ENCODE peak calls at places on chromosomes 2 and 18, in ten cellular contexts. One of them, this sample, is unnamed.
A peak's percentile ranks its signal among the peaks of the same experiment; 100 is the strongest.

GRCh38 chr2:33665039-33665438 is 65.9 kb upstream of the FAM98A start:
- DNase-seq in left ventricle myocardium inferior: no peak
- DNase-seq in CD8-positive, alpha-beta T cell: no peak
- DNase-seq in fibroblast of lung: no peak
- DNase-seq in lower lobe of right lung: no peak
- DNase-seq in neuronal stem cell: no peak
- DNase-seq in uterus: no peak
- DNase-seq in PC-3: no peak
- DNase-seq in tibial artery: no peak
- DNase-seq in right cardiac atrium: no peak
- DNase-seq in this sample: no peak

GRCh38 chr2:2571301-2572198 is 240.5 kb upstream of the MYT1L start:
- DNase-seq in tibial artery: peak; percentile 53
- DNase-seq in lower lobe of right lung: no peak
- DNase-seq in CD8-positive, alpha-beta T cell: no peak
- DNase-seq in fibroblast of lung: no peak
- DNase-seq in right cardiac atrium: no peak
- DNase-seq in uterus: no peak
- DNase-seq in left ventricle myocardium inferior: no peak
- DNase-seq in neuronal stem cell: no peak
- DNase-seq in PC-3: no peak
- DNase-seq in this sample: peak; percentile 26

GRCh38 chr2:231227309-231228162 is 29.1 kb downstream of the ARMC9 start:
- DNase-seq in lower lobe of right lung: no peak
- DNase-seq in fibroblast of lung: peak; percentile 66
- DNase-seq in neuronal stem cell: peak; percentile 55
- DNase-seq in left ventricle myocardium inferior: no peak
- DNase-seq in uterus: peak; percentile 49
- DNase-seq in right cardiac atrium: peak; percentile 70
- DNase-seq in PC-3: peak; percentile 84
- DNase-seq in CD8-positive, alpha-beta T cell: peak; percentile 10
- DNase-seq in tibial artery: peak; percentile 73
- DNase-seq in this sample: peak; percentile 84

GRCh38 chr2:218400167-218400929 is 680 bp downstream of the CTDSP1 start:
- DNase-seq in PC-3: no peak
- DNase-seq in uterus: peak; percentile 64
- DNase-seq in fibroblast of lung: peak; percentile 12
- DNase-seq in left ventricle myocardium inferior: peak; percentile 54
- DNase-seq in neuronal stem cell: peak; percentile 30
- DNase-seq in tibial artery: peak; percentile 80
- DNase-seq in right cardiac atrium: peak; percentile 86
- DNase-seq in lower lobe of right lung: peak; percentile 76
- DNase-seq in CD8-positive, alpha-beta T cell: no peak
- DNase-seq in this sample: peak; percentile 44

GRCh38 chr2:112958428-112959108 is 19.2 kb upstream of the IL36G start:
- DNase-seq in fibroblast of lung: peak; percentile 32
- DNase-seq in PC-3: peak; percentile 69
- DNase-seq in lower lobe of right lung: no peak
- DNase-seq in tibial artery: no peak
- DNase-seq in uterus: no peak
- DNase-seq in left ventricle myocardium inferior: no peak
- DNase-seq in right cardiac atrium: no peak
- DNase-seq in CD8-positive, alpha-beta T cell: no peak
- DNase-seq in neuronal stem cell: peak; percentile 37
- DNase-seq in this sample: peak; percentile 58

GRCh38 chr2:27407798-27408491 is 1.4 kb downstream of the PPM1G start:
- DNase-seq in tibial artery: no peak
- DNase-seq in PC-3: peak; percentile 72
- DNase-seq in right cardiac atrium: no peak
- DNase-seq in left ventricle myocardium inferior: no peak
- DNase-seq in fibroblast of lung: peak; percentile 46
- DNase-seq in CD8-positive, alpha-beta T cell: no peak
- DNase-seq in neuronal stem cell: peak; percentile 46
- DNase-seq in uterus: no peak
- DNase-seq in lower lobe of right lung: no peak
- DNase-seq in this sample: peak; percentile 78

GRCh38 chr18:3821524-3821923 is 371.6 kb downstream of the TGIF1 start:
- DNase-seq in lower lobe of right lung: no peak
- DNase-seq in right cardiac atrium: no peak
- DNase-seq in neuronal stem cell: no peak
- DNase-seq in tibial artery: no peak
- DNase-seq in uterus: no peak
- DNase-seq in fibroblast of lung: no peak
- DNase-seq in left ventricle myocardium inferior: no peak
- DNase-seq in PC-3: no peak
- DNase-seq in CD8-positive, alpha-beta T cell: no peak
- DNase-seq in this sample: no peak

GRCh38 chr2:234363011-234363487 is 133.8 kb downstream of the ARL4C start:
- DNase-seq in fibroblast of lung: peak; percentile 76
- DNase-seq in right cardiac atrium: no peak
- DNase-seq in left ventricle myocardium inferior: no peak
- DNase-seq in CD8-positive, alpha-beta T cell: no peak
- DNase-seq in neuronal stem cell: peak; percentile 67
- DNase-seq in tibial artery: no peak
- DNase-seq in PC-3: peak; percentile 95
- DNase-seq in uterus: no peak
- DNase-seq in lower lobe of right lung: no peak
- DNase-seq in this sample: peak; percentile 83

GRCh38 chr2:174765576-174765975 is 1.3 kb upstream of the CHRNA1 start:
- DNase-seq in uterus: no peak
- DNase-seq in fibroblast of lung: no peak
- DNase-seq in neuronal stem cell: no peak
- DNase-seq in left ventricle myocardium inferior: no peak
- DNase-seq in PC-3: no peak
- DNase-seq in lower lobe of right lung: no peak
- DNase-seq in right cardiac atrium: no peak
- DNase-seq in tibial artery: no peak
- DNase-seq in CD8-positive, alpha-beta T cell: no peak
- DNase-seq in this sample: no peak

GRCh38 chr2:174772492-174772801 is 8.2 kb upstream of the CHRNA1 start:
- DNase-seq in fibroblast of lung: no peak
- DNase-seq in PC-3: no peak
- DNase-seq in neuronal stem cell: no peak
- DNase-seq in lower lobe of right lung: no peak
- DNase-seq in right cardiac atrium: no peak
- DNase-seq in CD8-positive, alpha-beta T cell: no peak
- DNase-seq in left ventricle myocardium inferior: no peak
- DNase-seq in tibial artery: no peak
- DNase-seq in uterus: no peak
- DNase-seq in this sample: no peak

GRCh38 chr2:174771631-174772491 is 7.6 kb upstream of the CHRNA1 start:
- DNase-seq in lower lobe of right lung: peak; percentile 74
- DNase-seq in PC-3: peak; percentile 84
- DNase-seq in CD8-positive, alpha-beta T cell: peak; percentile 23
- DNase-seq in right cardiac atrium: peak; percentile 93
- DNase-seq in uterus: peak; percentile 70
- DNase-seq in left ventricle myocardium inferior: peak; percentile 77
- DNase-seq in tibial artery: peak; percentile 79
- DNase-seq in neuronal stem cell: peak; percentile 75
- DNase-seq in fibroblast of lung: peak; percentile 77
- DNase-seq in this sample: peak; percentile 93

GRCh38 chr2:174771136-174771535 is 6.9 kb upstream of the CHRNA1 start:
- DNase-seq in right cardiac atrium: no peak
- DNase-seq in left ventricle myocardium inferior: no peak
- DNase-seq in fibroblast of lung: no peak
- DNase-seq in PC-3: no peak
- DNase-seq in uterus: no peak
- DNase-seq in neuronal stem cell: no peak
- DNase-seq in CD8-positive, alpha-beta T cell: no peak
- DNase-seq in lower lobe of right lung: no peak
- DNase-seq in tibial artery: no peak
- DNase-seq in this sample: no peak

GRCh38 chr2:174768557-174768956 is 4.3 kb upstream of the CHRNA1 start:
- DNase-seq in CD8-positive, alpha-beta T cell: no peak
- DNase-seq in left ventricle myocardium inferior: no peak
- DNase-seq in right cardiac atrium: no peak
- DNase-seq in fibroblast of lung: no peak
- DNase-seq in neuronal stem cell: no peak
- DNase-seq in tibial artery: no peak
- DNase-seq in lower lobe of right lung: no peak
- DNase-seq in uterus: no peak
- DNase-seq in PC-3: no peak
- DNase-seq in this sample: peak; percentile 21
- H3K27ac ChIP-seq in CD8-positive, alpha-beta T cell: no peak overlapping the region
- H3K27ac ChIP-seq in left ventricle myocardium inferior: no peak overlapping the region
- H3K27ac ChIP-seq in right cardiac atrium: no peak overlapping the region
- H3K27ac ChIP-seq in fibroblast of lung: no peak overlapping the region
- H3K27ac ChIP-seq in neuronal stem cell: no peak overlapping the region
- H3K27ac ChIP-seq in tibial artery: no peak overlapping the region
- H3K27ac ChIP-seq in lower lobe of right lung: no peak overlapping the region
- H3K27ac ChIP-seq in uterus: no peak overlapping the region
- H3K27ac ChIP-seq in PC-3: no peak overlapping the region
- H3K27ac ChIP-seq in this sample: no peak overlapping the region

GRCh38 chr2:150484006-150484405 is 3.5 kb downstream of the RND3 start:
- DNase-seq in tibial artery: no peak
- DNase-seq in lower lobe of right lung: no peak
- DNase-seq in PC-3: peak; percentile 79
- DNase-seq in uterus: no peak
- DNase-seq in neuronal stem cell: no peak
- DNase-seq in CD8-positive, alpha-beta T cell: no peak
- DNase-seq in right cardiac atrium: no peak
- DNase-seq in left ventricle myocardium inferior: no peak
- DNase-seq in fibroblast of lung: no peak
- DNase-seq in this sample: no peak

GRCh38 chr2:150482667-150483260 is 4.7 kb downstream of the RND3 start:
- DNase-seq in right cardiac atrium: no peak
- DNase-seq in left ventricle myocardium inferior: no peak
- DNase-seq in tibial artery: no peak
- DNase-seq in lower lobe of right lung: no peak
- DNase-seq in neuronal stem cell: no peak
- DNase-seq in PC-3: peak; percentile 18
- DNase-seq in uterus: no peak
- DNase-seq in CD8-positive, alpha-beta T cell: no peak
- DNase-seq in fibroblast of lung: no peak
- DNase-seq in this sample: no peak

GRCh38 chr2:150484461-150484931 is 3.0 kb downstream of the RND3 start:
- DNase-seq in neuronal stem cell: no peak
- DNase-seq in right cardiac atrium: peak; percentile 43
- DNase-seq in fibroblast of lung: no peak
- DNase-seq in left ventricle myocardium inferior: no peak
- DNase-seq in PC-3: peak; percentile 42
- DNase-seq in uterus: no peak
- DNase-seq in lower lobe of right lung: no peak
- DNase-seq in tibial artery: no peak
- DNase-seq in CD8-positive, alpha-beta T cell: no peak
- DNase-seq in this sample: peak; percentile 35

GRCh38 chr2:150482111-150482510 is 5.4 kb downstream of the RND3 start:
- DNase-seq in uterus: no peak
- DNase-seq in left ventricle myocardium inferior: no peak
- DNase-seq in PC-3: peak; percentile 8
- DNase-seq in neuronal stem cell: no peak
- DNase-seq in fibroblast of lung: no peak
- DNase-seq in CD8-positive, alpha-beta T cell: no peak
- DNase-seq in lower lobe of right lung: no peak
- DNase-seq in right cardiac atrium: no peak
- DNase-seq in tibial artery: no peak
- DNase-seq in this sample: no peak

DNA sequence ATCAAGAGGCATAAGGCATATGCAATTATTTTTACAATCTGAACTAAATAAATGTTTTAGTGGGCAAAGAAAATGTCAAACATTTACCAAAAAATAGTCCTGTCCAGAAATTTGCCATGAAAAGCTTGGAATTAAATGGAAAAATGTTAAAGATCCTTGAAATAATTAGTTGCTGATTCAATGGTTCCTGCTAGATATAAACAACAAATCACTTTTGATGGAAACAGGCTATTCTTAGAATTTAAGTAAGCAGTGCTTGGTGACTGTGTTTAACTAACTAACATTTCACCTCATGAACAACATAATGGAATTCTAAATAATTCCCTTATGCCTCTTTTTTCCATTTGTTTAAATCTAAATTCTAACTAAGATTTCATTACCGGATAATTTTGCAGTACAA is 3.9 kb downstream of the RND3 start:
- DNase-seq in tibial artery: no peak
- DNase-seq in fibroblast of lung: no peak
- DNase-seq in uterus: no peak
- DNase-seq in right cardiac atrium: no peak
- DNase-seq in PC-3: no peak
- DNase-seq in CD8-positive, alpha-beta T cell: no peak
- DNase-seq in left ventricle myocardium inferior: no peak
- DNase-seq in neuronal stem cell: no peak
- DNase-seq in lower lobe of right lung: no peak
- DNase-seq in this sample: no peak
- H3K4me1 ChIP-seq in tibial artery: peaks cover 58% of the 10 kb centered on the region
- H3K4me1 ChIP-seq in fibroblast of lung: peaks cover 10% of the 10 kb centered on the region
- H3K4me1 ChIP-seq in uterus: peaks cover 3% of the 10 kb centered on the region
- H3K4me1 ChIP-seq in right cardiac atrium: no peaks in the 10 kb centered on the region
- H3K4me1 ChIP-seq in PC-3: peaks cover 60% of the 10 kb centered on the region
- H3K4me1 ChIP-seq in CD8-positive, alpha-beta T cell: no peaks in the 10 kb centered on the region
- H3K4me1 ChIP-seq in left ventricle myocardium inferior: peaks cover 82% of the 10 kb centered on the region
- H3K4me1 ChIP-seq in neuronal stem cell: peaks cover 18% of the 10 kb centered on the region
- H3K4me1 ChIP-seq in lower lobe of right lung: peaks cover 44% of the 10 kb centered on the region
- H3K4me1 ChIP-seq in this sample: peaks cover 11% of the 10 kb centered on the region

GRCh38 chr2:54504866-54505265 is 48.7 kb downstream of the SPTBN1 start:
- DNase-seq in PC-3: no peak
- DNase-seq in tibial artery: no peak
- DNase-seq in lower lobe of right lung: no peak
- DNase-seq in uterus: no peak
- DNase-seq in CD8-positive, alpha-beta T cell: no peak
- DNase-seq in fibroblast of lung: no peak
- DNase-seq in neuronal stem cell: no peak
- DNase-seq in right cardiac atrium: no peak
- DNase-seq in left ventricle myocardium inferior: no peak
- DNase-seq in this sample: no peak

GRCh38 chr2:54503192-54503591 is 47.1 kb downstream of the SPTBN1 start:
- DNase-seq in uterus: no peak
- DNase-seq in CD8-positive, alpha-beta T cell: no peak
- DNase-seq in tibial artery: no peak
- DNase-seq in fibroblast of lung: no peak
- DNase-seq in right cardiac atrium: no peak
- DNase-seq in lower lobe of right lung: no peak
- DNase-seq in left ventricle myocardium inferior: no peak
- DNase-seq in neuronal stem cell: peak; percentile 45
- DNase-seq in PC-3: peak; percentile 39
- DNase-seq in this sample: peak; percentile 80

GRCh38 chr2:54503828-54504227 is 47.7 kb downstream of the SPTBN1 start:
- DNase-seq in tibial artery: no peak
- DNase-seq in right cardiac atrium: no peak
- DNase-seq in neuronal stem cell: no peak
- DNase-seq in PC-3: peak; percentile 26
- DNase-seq in left ventricle myocardium inferior: no peak
- DNase-seq in fibroblast of lung: no peak
- DNase-seq in CD8-positive, alpha-beta T cell: no peak
- DNase-seq in lower lobe of right lung: no peak
- DNase-seq in uterus: no peak
- DNase-seq in this sample: no peak

GRCh38 chr2:54500404-54501147 is 44.4 kb downstream of the SPTBN1 start:
- DNase-seq in PC-3: no peak
- DNase-seq in left ventricle myocardium inferior: peak; percentile 44
- DNase-seq in fibroblast of lung: no peak
- DNase-seq in tibial artery: no peak
- DNase-seq in right cardiac atrium: peak; percentile 82
- DNase-seq in neuronal stem cell: no peak
- DNase-seq in lower lobe of right lung: no peak
- DNase-seq in uterus: peak; percentile 49
- DNase-seq in CD8-positive, alpha-beta T cell: no peak
- DNase-seq in this sample: no peak

GRCh38 chr2:54502731-54503130 is 46.6 kb downstream of the SPTBN1 start:
- DNase-seq in tibial artery: no peak
- DNase-seq in CD8-positive, alpha-beta T cell: no peak
- DNase-seq in left ventricle myocardium inferior: no peak
- DNase-seq in right cardiac atrium: no peak
- DNase-seq in lower lobe of right lung: no peak
- DNase-seq in PC-3: no peak
- DNase-seq in neuronal stem cell: no peak
- DNase-seq in fibroblast of lung: no peak
- DNase-seq in uterus: no peak
- DNase-seq in this sample: no peak
- H3K27ac ChIP-seq in tibial artery: no peak overlapping the region
- H3K27ac ChIP-seq in CD8-positive, alpha-beta T cell: no peak overlapping the region
- H3K27ac ChIP-seq in left ventricle myocardium inferior: peak overlapping the region; percentile 71
- H3K27ac ChIP-seq in right cardiac atrium: peak overlapping the region; percentile 13
- H3K27ac ChIP-seq in lower lobe of right lung: peak overlapping the region; percentile 0
- H3K27ac ChIP-seq in PC-3: no peak overlapping the region
- H3K27ac ChIP-seq in neuronal stem cell: no peak overlapping the region
- H3K27ac ChIP-seq in fibroblast of lung: no peak overlapping the region
- H3K27ac ChIP-seq in uterus: peak overlapping the region; percentile 22
- H3K27ac ChIP-seq in this sample: no peak overlapping the region

GRCh38 chr2:3580449-3580848 is 5.4 kb downstream of the RPS7 start:
- DNase-seq in PC-3: no peak
- DNase-seq in fibroblast of lung: no peak
- DNase-seq in tibial artery: no peak
- DNase-seq in CD8-positive, alpha-beta T cell: no peak
- DNase-seq in left ventricle myocardium inferior: no peak
- DNase-seq in neuronal stem cell: no peak
- DNase-seq in lower lobe of right lung: no peak
- DNase-seq in right cardiac atrium: no peak
- DNase-seq in uterus: no peak
- DNase-seq in this sample: no peak
- H3K4me1 ChIP-seq in PC-3: peaks cover 30% of the 10 kb centered on the region
- H3K4me1 ChIP-seq in fibroblast of lung: peaks cover 2% of the 10 kb centered on the region
- H3K4me1 ChIP-seq in tibial artery: peaks cover 29% of the 10 kb centered on the region
- H3K4me1 ChIP-seq in CD8-positive, alpha-beta T cell: peaks cover 24% of the 10 kb centered on the region
- H3K4me1 ChIP-seq in left ventricle myocardium inferior: peaks cover 60% of the 10 kb centered on the region
- H3K4me1 ChIP-seq in neuronal stem cell: peaks cover 13% of the 10 kb centered on the region
- H3K4me1 ChIP-seq in lower lobe of right lung: peaks cover 38% of the 10 kb centered on the region
- H3K4me1 ChIP-seq in right cardiac atrium: peaks cover 3% of the 10 kb centered on the region
- H3K4me1 ChIP-seq in uterus: peaks cover 10% of the 10 kb centered on the region
- H3K4me1 ChIP-seq in this sample: peaks cover 19% of the 10 kb centered on the region